ENCODE peak calls at places on chromosomes 13 and 19, in nine cellular contexts. X is nephron progenitor cell; M is Calu3; P is pons; O is WTC11; F is tibial nerve; R is activated CD4-positive, alpha-beta T cell treated with anti-CD3 and anti-CD28 coated beads, Interleukin-2, amount 50 U/mL, for 1 hour; A is WERI-Rb-1; N is fibroblast of pulmonary artery. D is an unnamed sample.

GRCh38 chr13:36788276-36788675 is 30.7 kb upstream of the RFXAP start:
- DNase-seq in X (no peak), M (no peak), P (no peak), O (no peak), F (no peak), R (no peak), A (no peak), N (no peak), D (no peak)

GRCh38 chr19:51456541-51457290 is 1.5 kb downstream of the SIGLEC8 start:
- DNase-seq in X (no peak), M (no peak), P (peak), O (no peak), F (no peak), R (no peak), A (no peak), N (no peak), D (no peak)

GRCh38 chr13:114115191-114115671 is 17.2 kb downstream of the RASA3 start:
- DNase-seq in X (no peak), M (peak), P (no peak), O (peak), F (peak), R (no peak), A (peak), N (peak), D (no peak)

GRCh38 chr19:18059902-18060301 is 26.8 kb downstream of the IL12RB1 start:
- DNase-seq in X (no peak), M (no peak), P (no peak), O (no peak), F (no peak), R (no peak), A (no peak), N (no peak), D (no peak)

GRCh38 chr13:46553521-46553885 is 533 bp downstream of the LRCH1 start:
- DNase-seq in X (peak), M (peak), P (no peak), O (peak), F (no peak), R (no peak), A (no peak), N (no peak), D (no peak)

GRCh38 chr13:40261361-40261760 is 405.1 kb downstream of the FOXO1 start:
- DNase-seq in X (no peak), M (no peak), P (no peak), O (no peak), F (no peak), R (no peak), A (no peak), N (no peak), D (no peak)

GRCh38 chr13:90443268-90443667 is 904.2 kb upstream of the MIR17HG start:
- DNase-seq in X (no peak), M (no peak), P (no peak), O (no peak), F (no peak), R (no peak), A (no peak), N (no peak), D (no peak)

GRCh38 chr13:78137404-78138142 is 218.9 kb upstream of the EDNRB start:
- DNase-seq in X (peak), M (peak), P (peak), O (peak), F (no peak), R (no peak), A (peak), N (peak), D (peak)

GRCh38 chr19:13670846-13671245 is 93.5 kb upstream of the MRI1 start:
- DNase-seq in X (no peak), M (no peak), P (no peak), O (no peak), F (no peak), R (no peak), A (no peak), N (no peak), D (no peak)